ENCODE peak calls at places on chromosomes 13 and 19, in seven cellular contexts. J, G, K, I, E, P and S are unnamed samples.

GRCh38 chr13:112576191-112576590 is 11.8 kb downstream of the TUBGCP3 start:
- DNase-seq in I (no peak), G (no peak), P (no peak), E (peak; percentile 87), J (no peak), K (no peak), S (no peak)

GRCh38 chr13:36913463-36913862 is 6.6 kb downstream of the SMAD9 start:
- DNase-seq in E (no peak), P (no peak), I (no peak), K (peak; percentile 33), G (no peak), J (no peak), S (no peak)

GRCh38 chr19:50159078-50159477 is 4.0 kb downstream of the IZUMO2 start:
- DNase-seq in E (no peak), I (no peak), K (no peak), G (no peak), P (no peak), J (no peak), S (no peak)

GRCh38 chr19:7346488-7346971 is 2.2 kb upstream of the ARHGEF18 start:
- DNase-seq in P (no peak), E (no peak), G (no peak), I (no peak), K (no peak), J (no peak), S (no peak)

GRCh38 chr19:47228937-47229673 is 1.9 kb downstream of the BBC3 start:
- DNase-seq in K (no peak), I (peak; percentile 36), P (peak; percentile 36), G (no peak), J (peak; percentile 73), E (no peak), S (no peak)

GRCh38 chr19:5059191-5059579 is 90.3 kb downstream of the KDM4B start:
- DNase-seq in G (no peak), P (no peak), J (no peak), E (no peak), I (no peak), K (no peak), S (no peak)

GRCh38 chr13:24362435-24362951 is 53.1 kb downstream of the C1QTNF9 start:
- DNase-seq in I (no peak), E (no peak), K (no peak), J (no peak), G (no peak), P (no peak), S (no peak)

GRCh38 chr13:99982021-99982740 is 597 bp downstream of the ZIC2 start:
- DNase-seq in I (no peak), G (no peak), E (no peak), J (peak; percentile 35), K (no peak), P (peak; percentile 46), S (no peak)

GRCh38 chr19:19740755-19741154 is 7.8 kb upstream of the ZNF14 start:
- DNase-seq in J (no peak), P (no peak), E (no peak), I (no peak), G (no peak), K (no peak), S (no peak)

GRCh38 chr19:46718157-46718933 is 1.4 kb upstream of the PRKD2 start:
- DNase-seq in P (no peak), G (peak; percentile 19), E (no peak), J (no peak), I (peak; percentile 54), K (no peak), S (no peak)

GRCh38 chr13:21673592-21674270 is 2.9 kb downstream of the FGF9 start:
- DNase-seq in G (peak; percentile 11), J (peak; percentile 26), I (peak; percentile 29), P (no peak), K (peak; percentile 79), E (no peak), S (no peak)

GRCh38 chr19:872266-872951 is 12.9 kb downstream of the CFD start:
- DNase-seq in J (peak; percentile 57), I (peak; percentile 81), G (peak; percentile 73), E (no peak), P (peak; percentile 34), K (no peak), S (peak; percentile 76)